ENCODE peak calls at places on chromosome 13, in four cellular contexts. One of them, this sample, is unnamed.

GRCh38 chr13:26707122-26708006 is 53.2 kb downstream of the GPR12 start:
- DNase-seq in mucosa of descending colon: peak
- DNase-seq in naive thymus-derived CD4-positive, alpha-beta T cell: peak
- DNase-seq in body of pancreas: no peak
- DNase-seq in this sample: peak

GRCh38 chr13:92074658-92075057 is 676.2 kb downstream of the GPC5 start:
- DNase-seq in naive thymus-derived CD4-positive, alpha-beta T cell: no peak
- DNase-seq in body of pancreas: peak
- DNase-seq in mucosa of descending colon: peak
- DNase-seq in this sample: no peak

GRCh38 chr13:103794526-103794925 is 728.3 kb upstream of the SLC10A2 start:
- DNase-seq in mucosa of descending colon: no peak
- DNase-seq in body of pancreas: no peak
- DNase-seq in naive thymus-derived CD4-positive, alpha-beta T cell: no peak
- DNase-seq in this sample: no peak

GRCh38 chr13:70391678-70392077 is 283.4 kb upstream of the KLHL1 start:
- DNase-seq in mucosa of descending colon: peak
- DNase-seq in body of pancreas: peak
- DNase-seq in naive thymus-derived CD4-positive, alpha-beta T cell: no peak
- DNase-seq in this sample: no peak

GRCh38 chr13:46119883-46120614 is 15.2 kb upstream of the CPB2 start:
- DNase-seq in mucosa of descending colon: no peak
- DNase-seq in body of pancreas: peak
- DNase-seq in naive thymus-derived CD4-positive, alpha-beta T cell: no peak
- DNase-seq in this sample: no peak

GRCh38 chr13:53507741-53508140 is 479.1 kb downstream of the OLFM4 start:
- DNase-seq in body of pancreas: no peak
- DNase-seq in naive thymus-derived CD4-positive, alpha-beta T cell: no peak
- DNase-seq in mucosa of descending colon: no peak
- DNase-seq in this sample: no peak

GRCh38 chr13:102310691-102311432 is 91.0 kb downstream of the FGF14 start:
- DNase-seq in mucosa of descending colon: no peak
- DNase-seq in body of pancreas: no peak
- DNase-seq in naive thymus-derived CD4-positive, alpha-beta T cell: no peak
- DNase-seq in this sample: no peak

GRCh38 chr13:109904218-109904617 is 117.8 kb upstream of the IRS2 start:
- DNase-seq in mucosa of descending colon: no peak
- DNase-seq in body of pancreas: no peak
- DNase-seq in naive thymus-derived CD4-positive, alpha-beta T cell: no peak
- DNase-seq in this sample: no peak

GRCh38 chr13:57632276-57633140 is 964 bp downstream of the PCDH17 start:
- DNase-seq in naive thymus-derived CD4-positive, alpha-beta T cell: no peak
- DNase-seq in mucosa of descending colon: no peak
- DNase-seq in body of pancreas: peak
- DNase-seq in this sample: no peak

GRCh38 chr13:25225970-25226369 is 53.9 kb upstream of the AMER2 start:
- DNase-seq in body of pancreas: no peak
- DNase-seq in mucosa of descending colon: no peak
- DNase-seq in naive thymus-derived CD4-positive, alpha-beta T cell: no peak
- DNase-seq in this sample: no peak

GRCh38 chr13:112435973-112436372 is 59.8 kb downstream of the SPACA7 start:
- DNase-seq in mucosa of descending colon: no peak
- DNase-seq in naive thymus-derived CD4-positive, alpha-beta T cell: no peak
- DNase-seq in body of pancreas: no peak
- DNase-seq in this sample: no peak

GRCh38 chr13:95456837-95457236 is 95.7 kb upstream of the CLDN10 start:
- DNase-seq in body of pancreas: no peak
- DNase-seq in mucosa of descending colon: no peak
- DNase-seq in naive thymus-derived CD4-positive, alpha-beta T cell: no peak
- DNase-seq in this sample: no peak

GRCh38 chr13:78657699-78658629 is 991 bp downstream of the OBI1 start:
- DNase-seq in naive thymus-derived CD4-positive, alpha-beta T cell: no peak
- DNase-seq in body of pancreas: no peak
- DNase-seq in mucosa of descending colon: no peak
- DNase-seq in this sample: no peak

GRCh38 chr13:90238433-90238832 is 1109.1 kb upstream of the MIR17HG start:
- DNase-seq in body of pancreas: no peak
- DNase-seq in mucosa of descending colon: no peak
- DNase-seq in naive thymus-derived CD4-positive, alpha-beta T cell: no peak
- DNase-seq in this sample: no peak

GRCh38 chr13:43126420-43126819 is 103.0 kb downstream of the DNAJC15 start:
- DNase-seq in body of pancreas: no peak
- DNase-seq in naive thymus-derived CD4-positive, alpha-beta T cell: no peak
- DNase-seq in mucosa of descending colon: no peak
- DNase-seq in this sample: no peak

GRCh38 chr13:23899555-23899954 is 2.3 kb upstream of the C1QTNF9B start:
- DNase-seq in body of pancreas: no peak
- DNase-seq in naive thymus-derived CD4-positive, alpha-beta T cell: peak
- DNase-seq in mucosa of descending colon: peak
- DNase-seq in this sample: no peak

GRCh38 chr13:23695711-23696512 is 125.7 kb downstream of the TNFRSF19 start:
- DNase-seq in naive thymus-derived CD4-positive, alpha-beta T cell: peak
- DNase-seq in mucosa of descending colon: peak
- DNase-seq in body of pancreas: no peak
- DNase-seq in this sample: peak

GRCh38 chr13:33274264-33274663 is 11.3 kb downstream of the STARD13 start:
- DNase-seq in body of pancreas: no peak
- DNase-seq in naive thymus-derived CD4-positive, alpha-beta T cell: no peak
- DNase-seq in mucosa of descending colon: no peak
- DNase-seq in this sample: no peak

GRCh38 chr13:88472316-88472715 is 801.1 kb downstream of the SLITRK5 start:
- DNase-seq in mucosa of descending colon: no peak
- DNase-seq in body of pancreas: no peak
- DNase-seq in naive thymus-derived CD4-positive, alpha-beta T cell: no peak
- DNase-seq in this sample: no peak

GRCh38 chr13:89695343-89696257 is 1651.9 kb upstream of the MIR17HG start:
- DNase-seq in body of pancreas: peak
- DNase-seq in mucosa of descending colon: peak
- DNase-seq in naive thymus-derived CD4-positive, alpha-beta T cell: no peak
- DNase-seq in this sample: no peak

GRCh38 chr13:108193806-108194205 is 21.5 kb downstream of the LIG4 start:
- DNase-seq in naive thymus-derived CD4-positive, alpha-beta T cell: no peak
- DNase-seq in body of pancreas: no peak
- DNase-seq in mucosa of descending colon: no peak
- DNase-seq in this sample: no peak

GRCh38 chr13:112965103-112965502 is 3.9 kb upstream of the MCF2L start:
- DNase-seq in naive thymus-derived CD4-positive, alpha-beta T cell: no peak
- DNase-seq in mucosa of descending colon: no peak
- DNase-seq in body of pancreas: no peak
- DNase-seq in this sample: no peak

GRCh38 chr13:68995972-68996670 is 1111.5 kb upstream of the ATXN8OS start:
- DNase-seq in mucosa of descending colon: no peak
- DNase-seq in naive thymus-derived CD4-positive, alpha-beta T cell: no peak
- DNase-seq in body of pancreas: no peak
- DNase-seq in this sample: no peak

GRCh38 chr13:98384739-98385138 is 192.2 kb downstream of the STK24 start:
- DNase-seq in naive thymus-derived CD4-positive, alpha-beta T cell: no peak
- DNase-seq in mucosa of descending colon: no peak
- DNase-seq in body of pancreas: no peak
- DNase-seq in this sample: no peak

GRCh38 chr13:78121459-78122348 is 203.1 kb upstream of the EDNRB start:
- DNase-seq in body of pancreas: peak
- DNase-seq in naive thymus-derived CD4-positive, alpha-beta T cell: peak
- DNase-seq in mucosa of descending colon: peak
- DNase-seq in this sample: peak

GRCh38 chr13:90493667-90494066 is 853.8 kb upstream of the MIR17HG start:
- DNase-seq in naive thymus-derived CD4-positive, alpha-beta T cell: no peak
- DNase-seq in body of pancreas: no peak
- DNase-seq in mucosa of descending colon: no peak
- DNase-seq in this sample: no peak